ENCODE peak calls at places on chromosomes 13 and 19, in ten cellular contexts. X is HFFc6, G is WTC11, Z is spleen, A is astrocyte of the spinal cord, Y is breast epithelium, S is K562, M is right atrium auricular region, F is brain microvascular endothelial cell, T is heart right ventricle. W is an unnamed sample.

GRCh38 chr13:103101902-103102301 is 35.7 kb upstream of the SLC10A2 start:
- DNase-seq in X (no peak), G (no peak), Z (no peak), A (no peak), Y (no peak), S (no peak), M (no peak), F (no peak), T (no peak), W (no peak)

GRCh38 chr19:34666958-34667265 is 10.0 kb downstream of the SCGB2B2 start:
- DNase-seq in X (no peak), G (no peak), Z (no peak), A (no peak), Y (no peak), S (no peak), M (no peak), F (no peak), T (no peak), W (no peak)

GRCh38 chr13:94968040-94968756 is 255.9 kb upstream of the SOX21 start:
- DNase-seq in X (no peak), G (peak; percentile 67), Z (no peak), A (peak; percentile 35), Y (no peak), S (no peak), M (no peak), F (no peak), T (no peak), W (peak; percentile 12)

GRCh38 chr19:51147663-51148062 is 5.6 kb downstream of the SIGLEC7 start:
- DNase-seq in X (no peak), G (no peak), Z (no peak), A (no peak), Y (no peak), S (no peak), M (no peak), F (no peak), T (no peak), W (no peak)

GRCh38 chr19:34350161-34350561 is 14.8 kb upstream of the GPI start:
- DNase-seq in X (no peak), G (no peak), Z (no peak), A (no peak), Y (no peak), S (no peak), M (no peak), F (no peak), T (no peak), W (peak; percentile 89)

GRCh38 chr13:77833331-77833863 is 85.2 kb downstream of the EDNRB start:
- DNase-seq in X (no peak), G (no peak), Z (no peak), A (peak; percentile 3), Y (no peak), S (no peak), M (no peak), F (no peak), T (peak; percentile 24), W (no peak)

GRCh38 chr19:14515501-14516047 is 2.6 kb downstream of the DNAJB1 start:
- DNase-seq in X (no peak), G (no peak), Z (no peak), A (no peak), Y (no peak), S (no peak), M (no peak), F (no peak), T (no peak), W (no peak)

GRCh38 chr13:107650081-107650701 is 565.1 kb downstream of the LIG4 start:
- DNase-seq in X (no peak), G (peak; percentile 83), Z (peak; percentile 68), A (peak; percentile 67), Y (no peak), S (peak; percentile 7), M (no peak), F (peak; percentile 49), T (peak; percentile 19), W (peak; percentile 53)

GRCh38 chr13:76168661-76169060 is 532.5 kb downstream of the LMO7 start:
- DNase-seq in X (no peak), G (no peak), Z (no peak), A (no peak), Y (no peak), S (no peak), M (no peak), F (no peak), T (no peak), W (no peak)

GRCh38 chr19:5356428-5356827 is 15.8 kb upstream of the PTPRS start:
- DNase-seq in X (no peak), G (no peak), Z (peak; percentile 6), A (no peak), Y (no peak), S (no peak), M (no peak), F (no peak), T (no peak), W (no peak)

GRCh38 chr19:3670796-3671679 is 29.2 kb downstream of the PIP5K1C start:
- DNase-seq in X (peak; percentile 55), G (no peak), Z (no peak), A (peak; percentile 63), Y (peak; percentile 59), S (peak; percentile 89), M (peak; percentile 94), F (peak; percentile 56), T (peak; percentile 93), W (peak; percentile 91)

DNA sequence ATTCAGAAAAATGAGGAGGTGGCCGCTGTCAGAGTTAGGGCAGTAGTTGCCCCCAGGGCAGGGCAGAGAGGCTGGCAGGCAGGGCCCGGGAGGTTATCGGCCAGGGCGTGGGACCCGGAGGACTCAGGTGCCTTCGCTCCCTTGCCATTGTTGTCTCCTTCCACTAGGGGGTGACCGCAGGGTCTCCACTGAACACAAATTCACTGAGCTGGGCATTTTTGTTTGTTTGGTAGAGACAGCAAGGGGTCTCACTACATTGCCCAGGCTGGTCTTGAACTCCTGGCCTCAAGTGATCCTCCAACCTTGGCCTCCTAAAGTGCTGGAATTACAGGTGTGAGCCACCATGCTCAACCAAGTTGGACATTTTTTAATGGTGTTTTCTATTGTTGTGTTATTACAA is 25.1 kb downstream of the CARS2 start:
- DNase-seq in X (peak; percentile 10), G (peak; percentile 57), Z (peak; percentile 72), A (no peak), Y (no peak), S (peak; percentile 31), M (no peak), F (no peak), T (no peak), W (peak; percentile 26)
- TF ChIP-seq CTCF in X (peak; percentile 75), G (peak; percentile 51), Z (peak; percentile 59), A (peak; percentile 53), Y (no peak), S (peak; percentile 47), M (no peak), F (peak; percentile 75), T (peak; percentile 26), W (peak; percentile 47)

DNA sequence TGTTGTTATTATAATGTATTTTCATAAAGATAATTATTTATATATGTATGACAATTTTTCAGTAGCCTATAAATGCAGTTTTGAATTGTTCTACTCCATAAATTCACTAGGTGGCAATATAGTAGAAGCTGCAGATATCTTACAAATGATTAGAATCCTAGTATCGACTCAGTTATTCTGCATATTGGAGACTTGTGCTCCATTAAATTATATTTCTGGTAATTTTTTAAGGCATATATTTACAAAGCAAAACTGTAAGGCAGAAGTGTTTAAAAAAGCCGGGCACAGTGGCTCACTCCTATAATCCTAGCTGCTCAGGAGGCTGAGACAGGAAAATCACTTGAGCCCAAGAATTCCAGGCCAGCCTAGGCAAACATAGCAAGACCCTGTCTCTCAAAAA is 58.7 kb downstream of the DPY19L3 start:
- DNase-seq in X (peak; percentile 8), G (no peak), Z (no peak), A (peak; percentile 23), Y (no peak), S (no peak), M (no peak), F (no peak), T (no peak), W (no peak)
- TF ChIP-seq CTCF in X (peak; percentile 73), G (no peak), Z (no peak), A (peak; percentile 40), Y (no peak), S (no peak), M (no peak), F (peak; percentile 19), T (no peak), W (peak; percentile 48)

GRCh38 chr19:2110822-2111221 is 14.1 kb downstream of the IZUMO4 start:
- DNase-seq in X (no peak), G (peak; percentile 67), Z (no peak), A (no peak), Y (no peak), S (no peak), M (no peak), F (no peak), T (no peak), W (no peak)
- TF ChIP-seq CTCF in X (no peak), G (no peak), Z (no peak), A (peak; percentile 16), Y (no peak), S (no peak), M (no peak), F (peak; percentile 41), T (no peak), W (no peak)

GRCh38 chr19:39842693-39843435 is 3.3 kb downstream of the FBL start:
- DNase-seq in X (no peak), G (no peak), Z (no peak), A (no peak), Y (no peak), S (no peak), M (no peak), F (no peak), T (no peak), W (no peak)
- TF ChIP-seq CTCF in X (peak; percentile 24), G (no peak), Z (no peak), A (no peak), Y (no peak), S (peak; percentile 7), M (no peak), F (no peak), T (no peak), W (no peak)

DNA sequence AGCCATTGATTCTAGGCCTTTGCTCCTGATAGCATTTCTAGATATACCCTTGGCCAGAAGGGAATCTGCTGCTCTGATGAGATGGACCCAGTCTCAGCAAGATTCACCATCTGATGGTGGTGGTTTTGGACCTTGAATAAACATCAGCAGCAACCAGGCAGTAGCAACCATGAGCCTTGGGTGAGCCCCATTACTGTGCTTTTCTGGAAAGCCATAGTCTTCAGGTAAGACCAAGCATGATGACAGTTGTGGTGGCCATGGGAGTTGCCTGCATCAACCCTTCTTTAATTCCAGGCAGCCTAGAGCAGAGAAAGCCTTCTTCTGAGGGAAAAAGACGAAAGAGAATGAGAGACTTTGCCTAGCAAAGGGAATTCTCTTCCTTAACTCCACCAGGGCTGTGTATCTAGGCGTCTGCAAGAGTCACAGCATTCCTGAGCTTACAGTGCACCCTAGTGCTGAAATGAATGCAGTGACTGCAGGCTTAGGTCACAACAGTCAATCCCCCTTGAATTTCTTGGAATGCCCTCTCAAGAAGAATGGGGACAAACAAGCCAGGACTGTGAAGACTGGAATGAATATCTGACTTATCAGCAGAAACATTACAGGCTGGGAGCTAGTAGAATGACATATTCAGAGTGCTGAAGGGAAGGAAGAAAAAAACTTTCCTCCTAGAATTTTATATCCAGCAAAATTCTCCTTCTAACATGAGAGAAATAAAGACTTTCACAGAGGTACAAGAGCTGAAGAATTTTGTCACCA is 942.4 kb upstream of the PCDH20 start:
- DNase-seq in X (no peak), G (peak; percentile 64), Z (no peak), A (peak; percentile 54), Y (no peak), S (no peak), M (no peak), F (peak; percentile 12), T (no peak), W (no peak)
- TF ChIP-seq CTCF in X (no peak), G (peak; percentile 63), Z (no peak), A (peak; percentile 65), Y (no peak), S (no peak), M (no peak), F (peak; percentile 82), T (no peak), W (no peak)